ENCODE peak calls at places on chromosomes 16 and 17, in seven cellular contexts. E is endodermal cell, X is choroid plexus epithelial cell, F is stomach, N is fibroblast of lung, P is DND-41, Z is cardiac fibroblast. T is an unnamed sample.

GRCh38 chr17:35103271-35103670 is 16.4 kb downstream of the RAD51D start:
- DNase-seq in E (no peak), X (no peak), F (no peak), N (no peak), P (no peak), Z (no peak), T (no peak)

GRCh38 chr17:16459850-16460550 is 32.0 kb downstream of the LRRC75A start:
- DNase-seq in E (peak; percentile 89), X (no peak), F (no peak), N (no peak), P (no peak), Z (no peak), T (no peak)

GRCh38 chr17:69870751-69871199 is 204.2 kb upstream of the KCNJ16 start:
- DNase-seq in E (peak; percentile 52), X (peak; percentile 34), F (no peak), N (peak; percentile 76), P (no peak), Z (peak; percentile 50), T (no peak)

GRCh38 chr17:71484546-71484945 is 636.3 kb upstream of the SOX9 start:
- DNase-seq in E (no peak), X (no peak), F (no peak), N (no peak), P (no peak), Z (no peak), T (no peak)

GRCh38 chr16:89831810-89832328 is 3.6 kb downstream of the SPIRE2 start:
- DNase-seq in E (no peak), X (no peak), F (no peak), N (no peak), P (no peak), Z (no peak), T (no peak)

GRCh38 chr16:77682586-77682985 is 39.7 kb upstream of the NUDT7 start:
- DNase-seq in E (no peak), X (no peak), F (no peak), N (no peak), P (no peak), Z (no peak), T (no peak)

GRCh38 chr16:57758331-57759117 is 23.0 kb downstream of the KATNB1 start:
- DNase-seq in E (no peak), X (no peak), F (no peak), N (no peak), P (no peak), Z (no peak), T (no peak)

GRCh38 chr17:35890774-35891155 is 10.6 kb upstream of the CCL5 start:
- DNase-seq in E (peak; percentile 69), X (peak; percentile 16), F (peak; percentile 35), N (no peak), P (peak; percentile 55), Z (no peak), T (peak; percentile 21)

GRCh38 chr16:31202402-31203385 is at the start of gene PYCARD:
- DNase-seq in E (peak; percentile 83), X (peak; percentile 44), F (peak; percentile 45), N (peak; percentile 28), P (peak; percentile 45), Z (peak; percentile 43), T (peak; percentile 61)

GRCh38 chr16:76943936-76944335 is 247.1 kb upstream of the MON1B start:
- DNase-seq in E (no peak), X (no peak), F (no peak), N (no peak), P (no peak), Z (peak; percentile 13), T (no peak)

GRCh38 chr17:4998027-4998665 is 396 bp downstream of the KIF1C start:
- DNase-seq in E (peak; percentile 92), X (peak; percentile 45), F (peak; percentile 58), N (peak; percentile 10), P (no peak), Z (peak; percentile 13), T (no peak)

GRCh38 chr17:38601539-38602351 is 4.0 kb downstream of the SRCIN1 start:
- DNase-seq in E (peak; percentile 89), X (no peak), F (no peak), N (no peak), P (peak; percentile 22), Z (no peak), T (peak; percentile 29)

GRCh38 chr17:80891096-80892018 is 100.3 kb upstream of the CHMP6 start:
- DNase-seq in E (no peak), X (peak; percentile 89), F (peak; percentile 30), N (peak; percentile 68), P (peak; percentile 32), Z (peak; percentile 93), T (peak; percentile 88)

GRCh38 chr16:28258571-28258970 is 33.8 kb upstream of the SBK1 start:
- DNase-seq in E (peak; percentile 73), X (peak; percentile 40), F (peak; percentile 51), N (no peak), P (no peak), Z (peak; percentile 8), T (no peak)

GRCh38 chr17:67221062-67221998 is 23.7 kb downstream of the HELZ start:
- DNase-seq in E (peak; percentile 69), X (peak; percentile 76), F (no peak), N (peak; percentile 54), P (peak; percentile 35), Z (peak; percentile 73), T (peak; percentile 63)

GRCh38 chr17:81961087-81961514 is at the start of gene NOTUM:
- DNase-seq in E (peak; percentile 88), X (peak; percentile 30), F (no peak), N (peak; percentile 27), P (peak; percentile 45), Z (no peak), T (no peak)

GRCh38 chr17:37081287-37081686 is 132.5 kb downstream of the AATF start:
- DNase-seq in E (peak; percentile 63), X (peak; percentile 26), F (no peak), N (no peak), P (no peak), Z (peak; percentile 28), T (no peak)

GRCh38 chr17:59425085-59425901 is 93.8 kb downstream of the YPEL2 start:
- DNase-seq in E (peak; percentile 69), X (peak; percentile 79), F (no peak), N (peak; percentile 61), P (no peak), Z (peak; percentile 83), T (no peak)

GRCh38 chr16:71882505-71883192 is 1.3 kb downstream of the ZNF821 start:
- DNase-seq in E (peak; percentile 86), X (peak; percentile 87), F (peak; percentile 74), N (peak; percentile 80), P (peak; percentile 69), Z (peak; percentile 87), T (peak; percentile 94)

GRCh38 chr17:77959216-77959925 is 868 bp downstream of the TNRC6C start:
- DNase-seq in E (peak; percentile 78), X (peak; percentile 23), F (peak; percentile 35), N (peak; percentile 12), P (peak; percentile 59), Z (peak; percentile 8), T (no peak)

GRCh38 chr16:83779881-83780280 is 27.9 kb upstream of the HSBP1 start:
- DNase-seq in E (no peak), X (peak; percentile 75), F (no peak), N (peak; percentile 66), P (no peak), Z (peak; percentile 35), T (no peak)

GRCh38 chr17:10398352-10398751 is 23.4 kb downstream of the MYH8 start:
- DNase-seq in E (peak; percentile 85), X (no peak), F (no peak), N (no peak), P (no peak), Z (no peak), T (no peak)

GRCh38 chr17:31489295-31490018 is 98.0 kb downstream of the RAB11FIP4 start:
- DNase-seq in E (peak; percentile 95), X (no peak), F (peak; percentile 92), N (no peak), P (no peak), Z (no peak), T (no peak)
- H3K4me3 ChIP-seq in E (peak overlapping the region; percentile 81), X (no peak overlapping the region), F (peak overlapping the region; percentile 58), N (no peak overlapping the region), P (no peak overlapping the region), Z (no peak overlapping the region), T (no peak overlapping the region)

GRCh38 chr16:24539295-24539849 is at the start of gene RBBP6:
- DNase-seq in E (peak; percentile 97), X (peak; percentile 99), F (peak; percentile 96), N (peak; percentile 97), P (peak; percentile 92), Z (peak; percentile 97), T (peak; percentile 98)
- TF ChIP-seq CTCF in E (peak; percentile 32), X (peak; percentile 38), F (no peak), N (peak; percentile 3), P (peak; percentile 45), Z (no peak), T (peak; percentile 30)

GRCh38 chr17:550776-551175 is 163.9 kb downstream of the VPS53 start:
- DNase-seq in E (no peak), X (peak; percentile 13), F (no peak), N (no peak), P (no peak), Z (peak; percentile 25), T (no peak)

GRCh38 chr17:545156-545555 is 169.5 kb downstream of the VPS53 start:
- DNase-seq in E (peak; percentile 73), X (no peak), F (no peak), N (no peak), P (no peak), Z (no peak), T (no peak)

GRCh38 chr17:550041-550398 is 164.6 kb downstream of the VPS53 start:
- DNase-seq in E (no peak), X (no peak), F (no peak), N (no peak), P (no peak), Z (peak; percentile 33), T (no peak)

GRCh38 chr17:546456-546855 is 168.2 kb downstream of the VPS53 start:
- DNase-seq in E (no peak), X (no peak), F (no peak), N (no peak), P (no peak), Z (no peak), T (no peak)

GRCh38 chr17:549197-550040 is 165.2 kb downstream of the VPS53 start:
- DNase-seq in E (no peak), X (peak; percentile 63), F (no peak), N (peak; percentile 81), P (no peak), Z (no peak), T (no peak)
- H3K4me3 ChIP-seq in E (no peak overlapping the region), X (no peak overlapping the region), F (no peak overlapping the region), N (peak overlapping the region; percentile 38), P (no peak overlapping the region), Z (no peak overlapping the region), T (no peak overlapping the region)

GRCh38 chr16:8808009-8808408 is 10.4 kb downstream of the PMM2 start:
- DNase-seq in E (no peak), X (no peak), F (no peak), N (no peak), P (no peak), Z (no peak), T (no peak)

GRCh38 chr16:8804313-8804712 is 6.7 kb downstream of the PMM2 start:
- DNase-seq in E (no peak), X (no peak), F (no peak), N (no peak), P (no peak), Z (no peak), T (no peak)

GRCh38 chr16:8806272-8806983 is 8.8 kb downstream of the PMM2 start:
- DNase-seq in E (no peak), X (no peak), F (no peak), N (peak; percentile 38), P (no peak), Z (no peak), T (no peak)

GRCh38 chr16:8808613-8809353 is 11.1 kb downstream of the PMM2 start:
- DNase-seq in E (no peak), X (no peak), F (no peak), N (no peak), P (no peak), Z (no peak), T (no peak)

GRCh38 chr16:8807189-8807588 is 9.6 kb downstream of the PMM2 start:
- DNase-seq in E (no peak), X (no peak), F (no peak), N (no peak), P (no peak), Z (no peak), T (no peak)
- TF ChIP-seq CTCF in E (no peak), X (no peak), F (no peak), N (no peak), P (no peak), Z (no peak), T (no peak)